ENCODE peak calls at places on chromosomes 6 and 20, in five cellular contexts. V is DND-41; K is colonic mucosa; E is CD8-positive, alpha-beta memory T cell; Z is cardiac muscle cell. P is an unnamed sample. For H3K4me1, the result is how much of the 10 kb centered on the place peaks cover.

GRCh38 chr6:127298475-127298874 is 31.8 kb downstream of the RNF146 start:
- DNase-seq in V (no peak), K (no peak), E (no peak), Z (no peak), P (no peak)

GRCh38 chr6:150025201-150025917 is at the start of gene RAET1L:
- DNase-seq in V (no peak), K (peak), E (no peak), Z (peak), P (no peak)

GRCh38 chr20:5078399-5078958 is 41.3 kb downstream of the PCNA start:
- DNase-seq in V (peak), K (peak), E (peak), Z (peak), P (peak)

GRCh38 chr6:119902681-119903080 is 553.1 kb upstream of the MAN1A1 start:
- DNase-seq in V (no peak), K (no peak), E (no peak), Z (no peak), P (no peak)

GRCh38 chr6:107658920-107659879 is 164.9 kb downstream of the SCML4 start:
- DNase-seq in V (no peak), K (no peak), E (no peak), Z (no peak), P (no peak)

GRCh38 chr6:167761794-167762258 is 64.9 kb upstream of the AFDN start:
- DNase-seq in V (no peak), K (no peak), E (no peak), Z (peak), P (no peak)

GRCh38 chr20:4711511-4711910 is 10.2 kb upstream of the PRND start:
- DNase-seq in V (peak), K (no peak), E (no peak), Z (no peak), P (no peak)

GRCh38 chr20:58636983-58637421 is 14.1 kb upstream of the STX16 start:
- DNase-seq in V (no peak), K (no peak), E (no peak), Z (no peak), P (no peak)

GRCh38 chr6:159117541-159117940 is 51.7 kb upstream of the FNDC1 start:
- DNase-seq in V (no peak), K (no peak), E (no peak), Z (no peak), P (no peak)

GRCh38 chr20:4083103-4083864 is 67.9 kb upstream of the RNF24 start:
- DNase-seq in V (no peak), K (no peak), E (no peak), Z (no peak), P (no peak)

GRCh38 chr6:22049002-22049401 is 247.8 kb downstream of the PRL start:
- DNase-seq in V (no peak), K (no peak), E (no peak), Z (no peak), P (no peak)

GRCh38 chr6:82419088-82419720 is 55.6 kb downstream of the TPBG start:
- DNase-seq in V (no peak), K (no peak), E (no peak), Z (no peak), P (no peak)

GRCh38 chr6:40918035-40918651 is 120.9 kb downstream of the UNC5CL start:
- DNase-seq in V (no peak), K (no peak), E (no peak), Z (no peak), P (no peak)

GRCh38 chr20:46629341-46629740 is 21.9 kb downstream of the SLC13A3 start:
- DNase-seq in V (no peak), K (no peak), E (no peak), Z (no peak), P (no peak)

GRCh38 chr20:38536310-38536709 is 44.7 kb upstream of the ADIG start:
- DNase-seq in V (no peak), K (no peak), E (no peak), Z (no peak), P (no peak)

GRCh38 chr6:124400600-124400999 is 561.6 kb upstream of the RNF217 start:
- DNase-seq in V (no peak), K (no peak), E (no peak), Z (no peak), P (no peak)

GRCh38 chr20:1868856-1869255 is 26.4 kb upstream of the SIRPA start:
- DNase-seq in V (no peak), K (no peak), E (no peak), Z (peak), P (no peak)

GRCh38 chr6:78322068-78322845 is 545.1 kb upstream of the IRAK1BP1 start:
- DNase-seq in V (no peak), K (no peak), E (no peak), Z (no peak), P (no peak)

GRCh38 chr20:37276494-37277252 is 12.8 kb upstream of the MANBAL start:
- DNase-seq in V (no peak), K (peak), E (no peak), Z (peak), P (no peak)

GRCh38 chr6:38588631-38589366 is 50.9 kb downstream of the BTBD9 start:
- DNase-seq in V (no peak), K (no peak), E (no peak), Z (peak), P (no peak)

GRCh38 chr6:130848945-130849344 is 21.7 kb downstream of the SMLR1 start:
- DNase-seq in V (peak), K (no peak), E (no peak), Z (no peak), P (peak)

GRCh38 chr6:150165020-150165702 is 22.3 kb downstream of the PPP1R14C start:
- DNase-seq in V (no peak), K (no peak), E (no peak), Z (no peak), P (no peak)

GRCh38 chr6:11413112-11413687 is 124.3 kb upstream of the TMEM170B start:
- DNase-seq in V (no peak), K (no peak), E (no peak), Z (no peak), P (no peak)

GRCh38 chr6:170049641-170050491 is 241.0 kb downstream of the DLL1 start:
- DNase-seq in V (no peak), K (peak), E (no peak), Z (peak), P (no peak)

GRCh38 chr20:17557675-17558006 is 12.2 kb upstream of the DSTN start:
- DNase-seq in V (no peak), K (peak), E (no peak), Z (peak), P (no peak)

GRCh38 chr20:1801551-1801950 is 93.7 kb upstream of the SIRPA start:
- DNase-seq in V (no peak), K (no peak), E (no peak), Z (no peak), P (no peak)

GRCh38 chr6:8939615-8940014 is 504.3 kb upstream of the SLC35B3 start:
- DNase-seq in V (no peak), K (no peak), E (no peak), Z (no peak), P (no peak)

GRCh38 chr6:21801786-21802610 is 208.4 kb downstream of the SOX4 start:
- DNase-seq in V (no peak), K (no peak), E (no peak), Z (no peak), P (no peak)

GRCh38 chr6:82767447-82767846 is 298.2 kb downstream of the UBE3D start:
- DNase-seq in V (no peak), K (no peak), E (no peak), Z (no peak), P (no peak)

GRCh38 chr20:63735859-63736718 is at the start of gene LIME1:
- DNase-seq in V (peak), K (peak), E (peak), Z (no peak), P (peak)

GRCh38 chr20:49119972-49120371 is 68.2 kb downstream of the STAU1 start:
- DNase-seq in V (no peak), K (no peak), E (no peak), Z (no peak), P (no peak)

GRCh38 chr20:49122920-49123319 is 65.2 kb downstream of the STAU1 start:
- DNase-seq in V (no peak), K (no peak), E (no peak), Z (no peak), P (no peak)

GRCh38 chr20:49115565-49115964 is 69.5 kb downstream of the CSE1L start:
- DNase-seq in V (no peak), K (no peak), E (no peak), Z (peak), P (no peak)

GRCh38 chr20:49112596-49113274 is 66.6 kb downstream of the CSE1L start:
- DNase-seq in V (no peak), K (no peak), E (no peak), Z (no peak), P (no peak)

GRCh38 chr20:49118307-49118706 is 69.8 kb downstream of the STAU1 start:
- DNase-seq in V (no peak), K (no peak), E (no peak), Z (no peak), P (no peak)
- H3K27ac ChIP-seq in V (no peak), K (no peak), E (no peak), Z (no peak), P (no peak)

GRCh38 chr6:10409766-10410209 is 5.1 kb downstream of the TFAP2A start:
- DNase-seq in V (no peak), K (no peak), E (no peak), Z (no peak), P (no peak)
- H3K4me1 ChIP-seq in V (under half), K (under half), E (under half), Z (under half), P (under half)

GRCh38 chr6:163343609-163344008 is 70.9 kb upstream of the QKI start:
- DNase-seq in V (no peak), K (no peak), E (no peak), Z (no peak), P (no peak)
- H3K4me3 ChIP-seq in V (no peak), K (no peak), E (no peak), Z (no peak), P (no peak)

DNA sequence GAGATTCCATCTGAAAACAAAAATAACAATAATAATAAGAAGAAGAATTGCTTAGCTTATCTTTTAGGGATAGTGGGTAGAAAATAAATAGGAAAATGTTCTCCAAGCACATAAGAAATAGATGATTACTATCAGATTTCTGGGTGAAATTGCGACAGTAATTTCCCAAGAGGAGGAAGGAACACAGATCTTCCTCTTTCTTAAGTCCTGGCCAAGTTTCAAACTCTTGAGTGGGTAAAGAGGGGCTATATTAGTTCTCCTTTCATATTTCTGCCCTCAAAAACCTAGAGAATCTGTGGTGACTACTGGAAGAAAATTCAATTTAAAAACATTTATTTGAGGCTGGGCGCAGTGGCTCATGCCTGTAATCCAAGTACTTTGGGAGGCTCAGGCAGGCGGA is 63.7 kb downstream of the PHACTR2 start:
- DNase-seq in V (no peak), K (no peak), E (no peak), Z (no peak), P (no peak)
- H3K27ac ChIP-seq in V (no peak), K (no peak), E (no peak), Z (no peak), P (no peak)

DNA sequence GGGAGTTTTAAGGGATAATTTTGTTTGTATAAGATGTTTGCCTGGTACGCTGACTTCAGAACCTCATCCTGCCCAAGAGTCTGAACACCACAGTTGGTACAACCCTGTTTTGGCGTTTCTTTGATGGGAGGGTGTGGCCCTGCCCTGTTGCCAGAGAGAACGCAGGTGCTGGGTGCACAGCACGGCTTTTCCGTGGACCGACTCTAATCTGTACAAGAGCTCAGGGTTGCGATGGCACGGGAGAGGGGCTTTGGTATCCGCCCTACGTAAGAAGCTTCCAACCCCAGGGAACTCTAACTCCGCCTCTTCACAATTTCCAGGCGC is 1.3 kb downstream of the CYP24A1 start:
- DNase-seq in V (no peak), K (no peak), E (no peak), Z (no peak), P (no peak)
- H3K4me1 ChIP-seq in V (under half), K (under half), E (under half), Z (under half), P (under half)

GRCh38 chr6:37049990-37050853 is 44.8 kb downstream of the FGD2 start:
- DNase-seq in V (peak), K (peak), E (peak), Z (no peak), P (peak)
- H3K4me3 ChIP-seq in V (no peak), K (no peak), E (peak), Z (no peak), P (peak)

GRCh38 chr6:30360139-30360538 is 15.2 kb downstream of the RPP21 start:
- DNase-seq in V (no peak), K (no peak), E (no peak), Z (no peak), P (no peak)

GRCh38 chr6:30363459-30363858 is 18.5 kb downstream of the RPP21 start:
- DNase-seq in V (no peak), K (no peak), E (no peak), Z (no peak), P (no peak)

GRCh38 chr6:30359276-30359675 is 14.3 kb downstream of the RPP21 start:
- DNase-seq in V (no peak), K (no peak), E (no peak), Z (no peak), P (no peak)

GRCh38 chr6:30364591-30364990 is 19.6 kb downstream of the RPP21 start:
- DNase-seq in V (no peak), K (no peak), E (no peak), Z (no peak), P (no peak)

GRCh38 chr6:30361661-30362060 is 16.7 kb downstream of the RPP21 start:
- DNase-seq in V (no peak), K (no peak), E (no peak), Z (no peak), P (no peak)
- H3K27ac ChIP-seq in V (no peak), K (no peak), E (no peak), Z (no peak), P (no peak)

DNA sequence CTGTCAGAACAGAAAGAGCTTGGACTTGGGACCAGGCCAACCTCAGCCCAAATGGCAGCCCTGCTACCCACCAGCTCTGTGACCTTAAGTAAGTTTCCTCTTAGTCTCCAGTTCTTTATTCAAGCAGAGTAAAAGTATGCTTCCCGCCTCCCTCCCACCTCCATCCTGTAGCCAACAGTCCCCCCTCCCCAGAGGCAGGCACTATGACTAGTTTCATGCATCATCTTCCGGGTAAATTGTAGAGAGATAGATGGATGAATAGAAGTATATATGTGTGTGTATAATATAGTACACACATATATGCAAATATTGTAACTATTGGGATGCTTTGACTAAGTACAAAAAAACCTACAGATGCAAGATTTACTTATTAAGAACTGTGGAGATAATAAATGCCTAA is 39.5 kb upstream of the B4GALT5 start:
- DNase-seq in V (no peak), K (no peak), E (no peak), Z (no peak), P (no peak)
- H3K4me1 ChIP-seq in V (under half), K (under half), E (under half), Z (under half), P (under half)